ENCODE peak calls at places on chromosomes 1 and 21, in six cellular contexts. O is neural crest cell, F is Caki2, E is endodermal cell, K is ecto neural progenitor cell, I is astrocyte of the spinal cord. X is an unnamed sample.

GRCh38 chr21:38797470-38797869 is 8.3 kb upstream of the ETS2 start:
- DNase-seq in I (no peak), F (peak), O (no peak), K (no peak), E (peak), X (no peak)

GRCh38 chr1:182235952-182236650 is 155.5 kb downstream of the GLUL start:
- DNase-seq in F (peak), K (no peak), I (peak), E (no peak), O (no peak), X (no peak)

GRCh38 chr1:225207791-225208190 is 220.0 kb downstream of the LBR start:
- DNase-seq in O (no peak), I (no peak), K (no peak), E (no peak), F (no peak), X (no peak)

GRCh38 chr1:226628624-226629155 is 80.1 kb downstream of the STUM start:
- DNase-seq in O (no peak), E (peak), F (no peak), K (no peak), I (no peak), X (no peak)

GRCh38 chr1:150282558-150282958 is 204 bp downstream of the CIART start:
- DNase-seq in K (no peak), E (no peak), O (no peak), I (no peak), F (no peak), X (no peak)

GRCh38 chr1:97204468-97204867 is 482.9 kb downstream of the PTBP2 start:
- DNase-seq in K (no peak), O (no peak), I (peak), F (no peak), E (no peak), X (no peak)

GRCh38 chr1:51664412-51665240 is 47.7 kb downstream of the OSBPL9 start:
- DNase-seq in I (peak), F (peak), K (no peak), O (no peak), E (no peak), X (no peak)

GRCh38 chr21:26089730-26090129 is 80.8 kb downstream of the APP start:
- DNase-seq in F (no peak), O (no peak), I (no peak), K (no peak), E (no peak), X (no peak)

GRCh38 chr21:45592626-45593134 is 50.4 kb upstream of the SLC19A1 start:
- DNase-seq in E (no peak), I (no peak), O (no peak), K (no peak), F (no peak), X (no peak)

GRCh38 chr1:198680174-198680871 is 41.5 kb downstream of the PTPRC start:
- DNase-seq in K (no peak), I (no peak), F (no peak), E (no peak), O (no peak), X (no peak)

GRCh38 chr1:234893725-234894630 is 234.7 kb downstream of the TOMM20 start:
- DNase-seq in K (no peak), I (peak), E (no peak), F (peak), O (no peak), X (no peak)

GRCh38 chr1:202034683-202035462 is 24.5 kb downstream of the ELF3 start:
- DNase-seq in F (peak), K (peak), I (peak), O (no peak), E (peak), X (no peak)

GRCh38 chr1:160375788-160376524 is 9.1 kb downstream of the NHLH1 start:
- DNase-seq in K (peak), E (peak), F (no peak), I (no peak), O (no peak), X (no peak)

GRCh38 chr1:18934205-18935000 is 22.1 kb downstream of the IFFO2 start:
- DNase-seq in F (no peak), E (no peak), K (no peak), I (no peak), O (no peak), X (no peak)

GRCh38 chr21:34311561-34312330 is 52.1 kb upstream of the KCNE2 start:
- DNase-seq in I (no peak), E (no peak), K (no peak), F (no peak), O (no peak), X (no peak)

GRCh38 chr1:168088511-168089325 is 48.0 kb downstream of the GPR161 start:
- DNase-seq in O (no peak), I (no peak), E (no peak), K (no peak), F (no peak), X (no peak)

GRCh38 chr1:234745844-234746797 is 136.1 kb upstream of the IRF2BP2 start:
- DNase-seq in K (no peak), O (no peak), F (peak), I (peak), E (peak), X (no peak)

GRCh38 chr1:211703812-211704566 is 28.6 kb upstream of the NEK2 start:
- DNase-seq in K (no peak), O (no peak), F (peak), E (no peak), I (no peak), X (no peak)

GRCh38 chr1:12565966-12566352 is 52.1 kb downstream of the DHRS3 start:
- DNase-seq in I (no peak), F (no peak), E (no peak), K (no peak), O (no peak), X (no peak)

GRCh38 chr1:43446881-43447835 is 6.6 kb downstream of the HYI start:
- DNase-seq in F (no peak), O (no peak), E (peak), K (no peak), I (no peak), X (no peak)

GRCh38 chr1:109904105-109904817 is 6.4 kb upstream of the CSF1 start:
- DNase-seq in K (no peak), F (no peak), O (no peak), I (peak), E (no peak), X (no peak)

GRCh38 chr21:32757804-32758203 is 13.8 kb downstream of the PAXBP1 start:
- DNase-seq in K (no peak), E (no peak), I (no peak), F (no peak), O (no peak), X (no peak)

GRCh38 chr21:36478207-36478701 is 1.7 kb downstream of the CLDN14 start:
- DNase-seq in I (peak), E (no peak), K (no peak), O (no peak), F (peak), X (no peak)

GRCh38 chr1:161082996-161083742 is 6.2 kb downstream of the NECTIN4 start:
- DNase-seq in K (peak), O (no peak), I (peak), F (peak), E (peak), X (no peak)

GRCh38 chr1:7505871-7506676 is 265.0 kb upstream of the VAMP3 start:
- DNase-seq in F (no peak), O (no peak), K (no peak), E (no peak), I (no peak), X (no peak)

GRCh38 chr1:156476501-156477298 is 23.9 kb downstream of the MEF2D start:
- DNase-seq in F (peak), K (no peak), O (no peak), I (peak), E (peak), X (no peak)

GRCh38 chr1:18901952-18902522 is 318 bp downstream of the ALDH4A1 start:
- DNase-seq in K (no peak), I (no peak), F (no peak), O (no peak), E (no peak), X (no peak)

GRCh38 chr1:54904476-54905048 is 17.6 kb upstream of the DHCR24 start:
- DNase-seq in I (peak), O (no peak), K (no peak), E (no peak), F (peak), X (no peak)

GRCh38 chr1:98133151-98133550 is 212.3 kb upstream of the DPYD start:
- DNase-seq in O (no peak), K (no peak), I (no peak), F (no peak), E (no peak), X (no peak)

GRCh38 chr21:14815001-14815400 is 249.8 kb downstream of the NRIP1 start:
- DNase-seq in K (no peak), O (no peak), F (no peak), E (no peak), I (no peak), X (no peak)

GRCh38 chr1:203174324-203174985 is 1.2 kb downstream of the MYBPH start:
- DNase-seq in F (no peak), I (no peak), K (no peak), O (no peak), E (no peak), X (no peak)

GRCh38 chr1:203744008-203744972 is 20.7 kb upstream of the LAX1 start:
- DNase-seq in O (no peak), K (no peak), I (peak), F (no peak), E (peak), X (no peak)

GRCh38 chr21:32214654-32215305 is 64.1 kb downstream of the MIS18A start:
- DNase-seq in K (no peak), E (no peak), I (no peak), O (no peak), F (no peak), X (no peak)

GRCh38 chr1:154767315-154768240 is 102.5 kb downstream of the KCNN3 start:
- DNase-seq in K (no peak), I (peak), F (peak), O (no peak), E (no peak), X (no peak)

GRCh38 chr1:16087733-16088132 is 14.3 kb upstream of the FAM131C start:
- DNase-seq in I (no peak), E (peak), F (no peak), O (no peak), K (no peak), X (no peak)

GRCh38 chr1:227323164-227323955 is 5.1 kb upstream of the CDC42BPA start:
- DNase-seq in K (no peak), O (no peak), F (no peak), E (no peak), I (no peak), X (no peak)

GRCh38 chr1:211382182-211382713 is 55.6 kb downstream of the TRAF5 start:
- DNase-seq in K (no peak), I (no peak), E (no peak), O (no peak), F (no peak), X (no peak)

GRCh38 chr1:46401514-46401913 is 7.4 kb downstream of the FAAH start:
- DNase-seq in I (no peak), E (no peak), K (no peak), O (no peak), F (no peak), X (no peak)

GRCh38 chr1:12434174-12434573 is 183.8 kb downstream of the DHRS3 start:
- DNase-seq in K (no peak), I (peak), E (no peak), F (peak), O (no peak), X (no peak)

GRCh38 chr1:97139512-97139911 is 417.9 kb downstream of the PTBP2 start:
- DNase-seq in O (no peak), F (no peak), K (no peak), E (no peak), I (peak), X (no peak)

X was measured in H1.